ENCODE peak calls at places on chromosomes 5 and 9, in seven cellular contexts. S, F, E, M, P, V and G are unnamed samples. For H3K36me3 and H3K4me1, the result is how much of the 10 kb centered on the place peaks cover.

GRCh38 chr9:35395076-35395675 is 94.7 kb upstream of the RUSC2 start:
- DNase-seq in E (no peak), S (no peak), F (no peak), P (no peak), V (no peak), M (no peak), G (no peak)

GRCh38 chr5:147208134-147208533 is 26.7 kb upstream of the STK32A start:
- DNase-seq in P (no peak), M (no peak), S (no peak), V (peak), F (no peak), E (no peak), G (no peak)

GRCh38 chr9:125428060-125428481 is 166.4 kb downstream of the GAPVD1 start:
- DNase-seq in M (no peak), S (peak), E (peak), P (no peak), V (peak), F (no peak), G (peak)

GRCh38 chr5:170297589-170298462 is at the start of gene LCP2:
- DNase-seq in M (no peak), V (no peak), P (no peak), E (no peak), F (peak), S (no peak), G (no peak)

GRCh38 chr5:94181940-94182339 is 436.5 kb downstream of the KIAA0825 start:
- DNase-seq in E (no peak), S (peak), F (no peak), V (peak), P (no peak), M (no peak), G (no peak)

GRCh38 chr9:69649566-69650260 is 22.5 kb downstream of the APBA1 start:
- DNase-seq in V (peak), M (no peak), F (no peak), S (no peak), E (no peak), P (no peak), G (no peak)

GRCh38 chr5:169651526-169651925 is 14.5 kb downstream of the DOCK2 start:
- DNase-seq in P (no peak), S (no peak), M (no peak), F (no peak), V (no peak), E (no peak), G (no peak)

GRCh38 chr9:130018260-130018659 is 24.7 kb downstream of the FNBP1 start:
- DNase-seq in E (no peak), P (no peak), F (no peak), S (no peak), V (peak), M (no peak), G (no peak)

GRCh38 chr5:87645241-87645640 is 232.5 kb upstream of the CCNH start:
- DNase-seq in S (no peak), M (no peak), F (no peak), V (no peak), E (no peak), P (no peak), G (no peak)

GRCh38 chr5:171074747-171075146 is 212.9 kb downstream of the RANBP17 start:
- DNase-seq in V (no peak), E (no peak), P (no peak), M (no peak), S (no peak), F (no peak), G (no peak)

GRCh38 chr5:137395011-137395755 is 103.9 kb downstream of the SPOCK1 start:
- DNase-seq in F (no peak), M (no peak), P (no peak), E (no peak), S (no peak), V (peak), G (no peak)

GRCh38 chr5:106397700-106398099 is 1273.0 kb downstream of the EFNA5 start:
- DNase-seq in E (no peak), P (no peak), M (no peak), S (no peak), F (no peak), V (peak), G (no peak)

GRCh38 chr9:121399883-121400607 is 30.0 kb upstream of the STOM start:
- DNase-seq in F (peak), P (no peak), S (peak), E (no peak), M (no peak), V (peak), G (peak)

GRCh38 chr9:71001780-71002386 is 119.5 kb downstream of the TRPM3 start:
- DNase-seq in P (peak), V (peak), F (peak), S (peak), M (no peak), E (peak), G (no peak)

GRCh38 chr5:108703313-108703712 is 44.4 kb upstream of the FER start:
- DNase-seq in M (no peak), E (no peak), V (no peak), F (no peak), P (no peak), S (no peak), G (no peak)

GRCh38 chr5:110738812-110739651 is at the start of gene SLC25A46:
- DNase-seq in P (peak), S (peak), E (peak), V (peak), M (peak), F (peak), G (peak)

GRCh38 chr5:14872070-14872989 is 752 bp upstream of the ANKH start:
- DNase-seq in F (peak), V (peak), P (peak), M (peak), E (peak), S (peak), G (peak)

GRCh38 chr9:75483636-75484035 is 395.3 kb downstream of the OSTF1 start:
- DNase-seq in M (no peak), V (no peak), S (no peak), P (no peak), E (no peak), F (no peak), G (no peak)

GRCh38 chr9:124596172-124596839 is 89.1 kb upstream of the NR5A1 start:
- DNase-seq in P (no peak), M (no peak), E (no peak), S (no peak), V (no peak), F (no peak), G (no peak)

GRCh38 chr9:19488721-19489120 is 79.9 kb downstream of the ACER2 start:
- DNase-seq in E (no peak), F (no peak), M (no peak), P (no peak), S (no peak), V (no peak), G (no peak)

GRCh38 chr9:108549184-108549583 is 306.6 kb downstream of the ACTL7B start:
- DNase-seq in M (no peak), S (no peak), P (no peak), F (no peak), E (peak), V (no peak), G (no peak)

GRCh38 chr5:132136906-132137305 is 63.3 kb downstream of the CSF2 start:
- DNase-seq in P (no peak), M (no peak), E (no peak), V (peak), S (no peak), F (no peak), G (no peak)

GRCh38 chr5:36530249-36530648 is 76.2 kb upstream of the SLC1A3 start:
- DNase-seq in S (no peak), F (no peak), P (no peak), E (no peak), M (no peak), V (peak), G (no peak)

GRCh38 chr9:128375865-128376264 is 4.7 kb downstream of the URM1 start:
- DNase-seq in V (peak), F (no peak), E (no peak), P (no peak), M (no peak), S (no peak), G (no peak)

DNA sequence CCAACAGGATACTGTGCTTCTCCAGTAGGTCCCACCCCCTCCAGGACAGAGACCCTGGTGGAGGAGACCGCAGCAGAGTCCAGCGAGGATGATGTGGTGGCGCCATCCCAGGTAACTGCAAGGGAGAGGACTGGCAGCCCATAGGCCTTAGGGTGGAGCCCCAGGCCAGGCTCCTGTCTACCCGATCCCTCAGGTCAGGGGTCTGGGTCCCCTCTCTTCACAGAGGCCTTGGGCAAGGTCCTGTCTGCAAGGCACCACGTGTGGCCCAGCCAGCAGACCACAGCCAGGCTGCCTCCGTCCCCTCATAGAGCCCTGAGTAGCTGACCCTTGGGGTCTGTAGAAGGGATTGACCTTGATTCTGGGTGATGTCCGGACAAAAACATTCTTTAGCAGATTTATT is 20.0 kb downstream of the CD74 start:
- DNase-seq in P (no peak), E (no peak), S (no peak), F (no peak), M (no peak), V (no peak), G (no peak)
- H3K36me3 ChIP-seq in P (half or more), E (half or more), S (under half), F (half or more), M (half or more), V (under half), G (under half)

GRCh38 chr5:67209141-67209771 is 12.7 kb upstream of the CD180 start:
- DNase-seq in V (peak), S (peak), E (peak), M (peak), P (peak), F (peak), G (no peak)

GRCh38 chr5:67208403-67208802 is 11.8 kb upstream of the CD180 start:
- DNase-seq in F (no peak), E (no peak), P (no peak), M (no peak), V (no peak), S (no peak), G (no peak)

GRCh38 chr5:67205981-67206380 is 9.4 kb upstream of the CD180 start:
- DNase-seq in M (no peak), V (no peak), E (no peak), P (no peak), S (no peak), F (no peak), G (no peak)

GRCh38 chr5:67204821-67205220 is 8.2 kb upstream of the CD180 start:
- DNase-seq in S (no peak), M (no peak), F (no peak), V (no peak), P (no peak), E (no peak), G (no peak)

DNA sequence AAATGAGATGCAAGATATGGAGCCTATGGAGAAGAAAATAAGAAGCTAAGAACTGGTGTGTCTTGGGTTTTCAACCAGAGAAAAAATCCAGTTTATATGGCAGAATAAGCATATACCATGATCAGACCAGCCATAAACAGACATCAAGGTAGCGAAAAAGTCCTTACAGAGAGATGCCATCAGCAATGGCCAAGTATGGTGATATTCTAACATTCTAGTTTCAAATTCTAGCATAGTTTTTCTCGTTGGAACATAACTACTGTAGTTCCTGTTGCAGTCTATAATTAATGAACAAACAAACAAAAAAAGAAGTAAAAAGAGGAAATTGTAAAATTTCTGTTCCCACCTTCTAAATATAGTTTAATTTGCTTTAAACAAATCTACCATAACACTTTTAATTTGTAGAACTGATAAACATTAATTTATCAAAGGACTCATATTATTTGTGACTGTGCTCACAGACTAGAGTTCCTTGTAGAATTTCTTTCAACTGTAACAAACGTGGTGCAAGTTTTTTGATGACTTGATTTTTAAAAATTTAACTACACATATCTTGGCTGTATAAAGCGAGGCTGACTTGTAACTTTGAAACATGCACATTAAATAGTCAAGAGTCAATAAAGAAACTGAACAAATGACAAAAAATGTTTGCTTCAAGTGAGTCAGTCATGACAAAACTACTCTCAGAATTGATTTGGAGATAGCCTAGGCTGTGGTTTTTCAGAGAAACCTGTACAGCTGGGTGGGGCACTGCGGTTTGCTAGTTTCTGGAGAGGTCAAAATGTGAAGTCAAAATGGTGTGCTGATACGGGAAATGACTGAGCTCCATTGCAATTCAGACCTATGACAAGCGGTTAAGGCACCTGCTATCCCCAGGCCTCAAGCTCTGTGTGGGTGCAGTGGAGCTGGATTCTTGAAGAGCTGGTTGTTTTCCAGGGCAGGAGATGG is 10.1 kb upstream of the CD180 start:
- DNase-seq in S (peak), E (peak), M (no peak), F (peak), P (peak), V (peak), G (no peak)
- H3K4me1 ChIP-seq in S (under half), E (under half), M (under half), F (half or more), P (under half), V (under half), G (under half)

GRCh38 chr9:132293145-132293721 is 61.6 kb downstream of the SETX start:
- DNase-seq in E (no peak), S (no peak), V (no peak), P (no peak), F (peak), M (no peak), G (no peak)

GRCh38 chr9:132295181-132295580 is 59.6 kb downstream of the SETX start:
- DNase-seq in E (no peak), M (no peak), V (no peak), P (no peak), F (no peak), S (no peak), G (no peak)
- H3K36me3 ChIP-seq in E (half or more), M (half or more), V (half or more), P (under half), F (half or more), S (under half), G (under half)

DNA sequence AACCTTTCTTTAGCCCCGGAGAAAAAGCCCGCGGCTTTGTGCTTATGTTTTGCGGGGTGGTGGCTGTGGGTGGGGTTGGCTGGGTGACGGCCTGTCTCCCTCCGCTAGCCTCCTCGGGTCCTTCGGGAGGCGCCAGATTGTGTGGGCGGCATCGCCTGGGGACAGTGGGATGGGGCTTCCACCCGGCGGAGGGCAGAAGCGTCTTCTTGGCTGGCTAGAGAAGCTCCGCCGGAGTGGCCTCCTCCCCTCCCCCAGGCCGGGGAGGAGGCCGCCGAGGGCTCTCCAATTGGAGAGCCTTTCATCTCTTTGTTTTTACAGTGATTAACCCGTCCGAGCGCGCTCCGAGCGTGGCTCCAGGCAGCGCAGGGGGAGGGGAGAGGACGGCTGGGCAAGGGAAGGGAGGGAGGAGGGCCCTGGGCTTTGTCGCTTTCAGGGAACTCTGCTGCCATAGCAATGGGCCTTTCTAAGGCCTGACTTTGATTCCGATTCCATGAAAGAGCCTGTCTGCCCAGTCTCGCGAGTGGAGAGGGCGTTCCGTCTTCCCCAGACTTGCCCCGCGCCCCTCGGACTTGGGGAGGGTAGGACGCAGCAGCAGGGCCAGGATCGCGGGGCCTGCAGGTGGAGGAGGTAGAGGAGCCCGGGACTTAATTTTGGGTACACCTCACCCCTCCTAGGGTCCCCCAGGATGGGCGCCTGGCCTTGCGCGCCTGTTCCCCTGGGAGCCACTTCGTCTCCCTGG is 36.7 kb upstream of the TIFAB start:
- DNase-seq in V (peak), M (no peak), P (no peak), S (peak), F (no peak), E (no peak), G (peak)
- H3K4me1 ChIP-seq in V (under half), M (under half), P (under half), S (under half), F (under half), E (under half), G (under half)